ENCODE peak calls at places on chromosomes 13 and 19, in four cellular contexts. T is cardiac muscle cell, C is glutamatergic neuron, J is HFF-Myc. L is an unnamed sample.

GRCh38 chr19:53102701-53103140 is 501 bp downstream of the ZNF160 start:
- DNase-seq in J (no peak), C (peak), T (peak), L (peak)

GRCh38 chr13:70255406-70255991 is 147.2 kb upstream of the KLHL1 start:
- DNase-seq in C (no peak), T (no peak), J (no peak), L (no peak)

GRCh38 chr19:16463991-16464575 is 7.7 kb downstream of the EPS15L1 start:
- DNase-seq in T (peak), C (no peak), J (no peak), L (no peak)

GRCh38 chr19:48524728-48525127 is 13.1 kb upstream of the LMTK3 start:
- DNase-seq in C (no peak), T (no peak), J (no peak), L (no peak)

GRCh38 chr13:73697166-73697565 is 437.0 kb downstream of the KLF12 start:
- DNase-seq in J (no peak), C (no peak), T (no peak), L (no peak)

GRCh38 chr13:106372199-106373160 is 163.0 kb downstream of the EFNB2 start:
- DNase-seq in J (no peak), T (peak), C (no peak), L (no peak)

GRCh38 chr13:32587774-32588165 is 1.5 kb downstream of the PDS5B start:
- DNase-seq in J (no peak), T (no peak), C (no peak), L (no peak)

GRCh38 chr13:39039033-39039432 is 777 bp downstream of the NHLRC3 start:
- DNase-seq in C (no peak), T (no peak), J (no peak), L (no peak)

GRCh38 chr19:13790354-13790753 is 4.9 kb upstream of the ZSWIM4 start:
- DNase-seq in J (no peak), T (peak), C (no peak), L (no peak)

GRCh38 chr19:2391118-2391725 is 31.2 kb downstream of the TMPRSS9 start:
- DNase-seq in T (peak), C (no peak), J (peak), L (peak)

GRCh38 chr19:10019246-10019645 is 6.0 kb downstream of the RDH8 start:
- DNase-seq in T (no peak), C (no peak), J (no peak), L (no peak)

GRCh38 chr19:5579286-5579685 is 11.5 kb upstream of the TINCR start:
- DNase-seq in C (no peak), J (no peak), T (no peak), L (no peak)

GRCh38 chr19:46190489-46190888 is 39.1 kb upstream of the IGFL1 start:
- DNase-seq in J (no peak), T (no peak), C (no peak), L (no peak)

DNA sequence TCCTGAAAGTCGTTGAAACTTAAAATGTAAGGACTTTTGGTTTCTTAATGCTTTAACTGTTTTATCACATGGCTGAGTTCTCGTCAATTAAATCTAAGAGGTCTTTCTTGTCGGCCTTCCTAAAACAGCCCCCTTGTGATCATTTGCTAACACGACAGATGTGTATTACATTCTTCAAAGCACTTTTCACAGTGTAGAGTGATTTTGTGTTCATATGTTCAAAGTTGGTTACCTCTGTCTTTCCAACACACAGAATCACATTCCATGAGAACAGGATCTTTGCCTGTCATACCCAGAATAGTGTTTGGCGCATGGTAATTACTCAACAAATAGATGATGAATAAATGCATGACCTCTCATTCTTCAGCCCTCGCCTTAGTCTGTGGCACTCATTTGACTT is 1.1 kb downstream of the GTF2F2 start:
- DNase-seq in T (peak), C (no peak), J (no peak), L (no peak)
- TF ChIP-seq CTCF in T (peak), C (no peak), J (peak), L (peak)

DNA sequence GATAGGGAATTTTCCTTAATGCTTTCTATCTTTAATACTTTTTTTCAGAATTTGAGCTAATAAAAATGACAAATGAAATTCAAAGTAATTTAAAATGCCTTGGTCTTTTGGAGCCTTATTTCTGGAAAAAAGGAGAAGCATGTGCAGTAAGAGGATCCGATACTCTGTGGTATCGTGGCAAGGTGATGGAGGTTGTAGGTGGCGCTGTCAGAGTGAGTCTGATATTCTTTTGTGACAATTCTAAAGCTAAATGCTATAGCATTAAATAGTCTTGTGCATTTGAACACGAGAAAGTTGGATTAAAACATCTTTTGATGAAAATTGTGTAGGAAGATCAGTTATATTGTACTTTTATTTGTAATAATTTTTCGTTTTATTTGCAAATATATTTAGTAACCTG is 95.0 kb downstream of the RNF17 start:
- DNase-seq in T (no peak), C (no peak), J (no peak), L (no peak)
- TF ChIP-seq CTCF in T (no peak), C (no peak), J (no peak), L (no peak)

DNA sequence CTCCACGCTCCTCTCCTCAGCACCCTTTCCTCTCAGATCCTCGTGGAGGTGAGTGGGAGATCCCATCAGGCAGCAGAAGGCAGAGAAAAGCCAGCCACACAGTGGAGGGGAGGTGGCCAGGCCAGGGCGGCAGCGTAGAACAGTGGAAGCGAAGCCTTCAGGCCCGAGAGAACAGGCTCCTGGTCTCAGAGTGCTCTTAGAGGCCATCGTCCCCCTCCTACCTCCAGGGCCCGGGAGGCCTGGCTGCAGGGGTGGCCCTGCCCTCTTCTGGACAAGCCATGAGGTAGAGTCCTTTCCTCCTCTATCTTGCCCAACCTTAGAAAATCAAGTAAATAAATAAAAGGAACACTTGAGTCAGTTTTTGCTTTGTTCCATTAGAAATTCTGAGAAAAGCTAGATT is 202.0 kb downstream of the KATNAL1 start:
- DNase-seq in J (no peak), C (no peak), T (no peak), L (no peak)
- TF ChIP-seq CTCF in J (no peak), C (no peak), T (no peak), L (no peak)

DNA sequence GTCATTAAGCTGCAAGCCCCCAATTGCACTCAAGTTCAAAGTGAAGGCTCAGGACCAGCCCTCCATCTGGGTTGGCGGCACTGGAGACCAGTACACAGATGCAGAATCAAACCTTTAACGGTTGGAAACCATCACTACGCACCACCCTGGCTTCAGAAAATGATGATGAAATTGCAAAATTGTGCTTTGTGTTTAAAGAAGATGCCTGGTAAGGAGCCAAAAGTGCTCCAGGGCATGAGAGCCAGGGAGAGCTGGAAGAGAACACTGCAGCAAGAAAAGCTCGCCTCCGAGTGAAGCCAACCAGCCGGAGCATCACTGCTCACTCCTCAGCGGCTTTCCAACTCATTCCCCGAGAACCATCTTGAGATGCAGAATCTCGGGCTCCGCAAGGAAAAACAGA is 219.8 kb downstream of the RAP2A start:
- DNase-seq in C (no peak), T (peak), J (no peak), L (no peak)
- TF ChIP-seq CTCF in C (no peak), T (no peak), J (no peak), L (no peak)

GRCh38 chr13:59303433-59303832 is 860.3 kb downstream of the DIAPH3 start:
- DNase-seq in J (no peak), C (no peak), T (no peak), L (no peak)
- TF ChIP-seq CTCF in J (no peak), C (no peak), T (no peak), L (no peak)

GRCh38 chr13:37049810-37050209 is 9.7 kb downstream of the SUPT20H start:
- DNase-seq in T (no peak), C (no peak), J (no peak), L (no peak)

GRCh38 chr13:37046062-37046461 is 13.4 kb downstream of the SUPT20H start:
- DNase-seq in C (no peak), J (no peak), T (no peak), L (no peak)

GRCh38 chr13:37047846-37048245 is 11.6 kb downstream of the SUPT20H start:
- DNase-seq in C (no peak), T (no peak), J (no peak), L (no peak)

GRCh38 chr13:37047032-37047431 is 12.5 kb downstream of the SUPT20H start:
- DNase-seq in C (no peak), J (no peak), T (no peak), L (no peak)
- TF ChIP-seq CTCF in C (no peak), J (no peak), T (no peak), L (no peak)

DNA sequence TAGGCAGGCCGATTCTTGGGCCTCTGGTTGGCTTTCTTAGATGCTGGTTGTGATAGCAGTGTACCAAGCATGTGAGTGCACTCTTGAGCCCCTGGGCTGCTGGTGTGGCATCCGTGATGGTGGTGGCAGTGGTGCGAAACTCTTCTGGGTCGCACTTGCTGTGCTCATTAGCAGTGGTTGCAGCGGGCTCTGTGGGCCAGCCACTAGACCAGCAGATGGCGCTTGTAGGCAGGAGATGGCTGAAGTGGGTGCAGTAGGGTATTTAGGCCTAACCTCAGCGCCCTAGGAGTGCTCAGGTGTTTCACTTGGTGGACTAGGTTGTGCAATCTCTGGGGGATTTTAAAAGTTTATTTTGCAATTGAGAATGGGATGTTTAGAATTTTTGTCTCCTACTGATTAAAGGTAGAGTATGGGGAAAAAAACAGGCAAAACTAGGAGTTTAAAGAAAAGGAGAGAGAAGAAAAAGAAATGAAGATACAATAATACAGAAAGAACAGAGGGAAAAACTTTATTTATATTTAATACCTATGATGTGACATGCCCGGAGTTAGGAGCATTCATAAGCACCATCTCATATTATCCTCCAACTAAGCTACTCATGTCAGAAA is 4.3 kb upstream of the ZNF17 start:
- DNase-seq in J (no peak), C (peak), T (peak), L (peak)
- TF ChIP-seq CTCF in J (peak), C (peak), T (peak), L (peak)

DNA sequence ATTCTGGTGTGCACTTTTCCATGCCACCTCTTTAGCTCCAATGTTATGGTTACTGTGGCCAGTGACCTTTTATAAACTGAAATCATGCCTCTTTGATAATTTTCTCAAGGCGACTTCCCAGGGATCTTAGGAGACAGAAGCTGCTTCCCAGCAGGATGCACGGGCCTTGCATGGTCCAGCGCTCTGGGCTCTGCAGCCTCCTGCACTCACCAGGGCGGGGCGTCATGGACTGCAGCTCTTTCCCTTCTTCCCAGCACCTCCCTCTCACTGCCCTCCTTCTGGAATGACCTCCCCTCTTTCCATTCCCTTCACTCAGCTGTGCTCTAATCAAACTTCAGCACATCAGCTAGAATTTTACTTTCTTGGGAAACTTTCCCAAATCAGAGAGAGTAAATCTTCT is 318.3 kb downstream of the IRS2 start:
- DNase-seq in J (no peak), T (no peak), C (no peak), L (peak)
- TF ChIP-seq CTCF in J (no peak), T (no peak), C (no peak), L (no peak)